ENCODE peak calls at places on chromosomes 3 and 15, in four cellular contexts. One of them, this sample, is unnamed.

GRCh38 chr3:69092030-69092513 is 7.3 kb downstream of the ARL6IP5 start:
- DNase-seq in activated CD4-positive, alpha-beta T cell treated with anti-CD3 and anti-CD28 coated beads, Interleukin-2, amount 10 ng/mL, durations not matched to agents 7 days and 5 days: peak
- DNase-seq in T follicular helper cell: no peak
- DNase-seq in activated T-cell treated with anti-CD3 and anti-CD28 coated beads for 1 hour: no peak
- DNase-seq in this sample: peak

GRCh38 chr15:83285284-83285978 is 967 bp upstream of the BNC1 start:
- DNase-seq in T follicular helper cell: no peak
- DNase-seq in activated T-cell treated with anti-CD3 and anti-CD28 coated beads for 1 hour: no peak
- DNase-seq in activated CD4-positive, alpha-beta T cell treated with anti-CD3 and anti-CD28 coated beads, Interleukin-2, amount 10 ng/mL, durations not matched to agents 7 days and 5 days: no peak
- DNase-seq in this sample: no peak

GRCh38 chr15:25066708-25067107 is 111.9 kb downstream of the SNRPN start:
- DNase-seq in T follicular helper cell: no peak
- DNase-seq in activated CD4-positive, alpha-beta T cell treated with anti-CD3 and anti-CD28 coated beads, Interleukin-2, amount 10 ng/mL, durations not matched to agents 7 days and 5 days: no peak
- DNase-seq in activated T-cell treated with anti-CD3 and anti-CD28 coated beads for 1 hour: no peak
- DNase-seq in this sample: no peak

GRCh38 chr15:40928975-40929729 is at the start of gene DLL4:
- DNase-seq in activated CD4-positive, alpha-beta T cell treated with anti-CD3 and anti-CD28 coated beads, Interleukin-2, amount 10 ng/mL, durations not matched to agents 7 days and 5 days: peak
- DNase-seq in activated T-cell treated with anti-CD3 and anti-CD28 coated beads for 1 hour: no peak
- DNase-seq in T follicular helper cell: no peak
- DNase-seq in this sample: no peak

GRCh38 chr3:182715006-182715405 is 78.3 kb upstream of the ATP11B start:
- DNase-seq in activated T-cell treated with anti-CD3 and anti-CD28 coated beads for 1 hour: no peak
- DNase-seq in activated CD4-positive, alpha-beta T cell treated with anti-CD3 and anti-CD28 coated beads, Interleukin-2, amount 10 ng/mL, durations not matched to agents 7 days and 5 days: no peak
- DNase-seq in T follicular helper cell: no peak
- DNase-seq in this sample: no peak

GRCh38 chr3:127953092-127953491 is 38.1 kb downstream of the KBTBD12 start:
- DNase-seq in T follicular helper cell: no peak
- DNase-seq in activated CD4-positive, alpha-beta T cell treated with anti-CD3 and anti-CD28 coated beads, Interleukin-2, amount 10 ng/mL, durations not matched to agents 7 days and 5 days: no peak
- DNase-seq in activated T-cell treated with anti-CD3 and anti-CD28 coated beads for 1 hour: no peak
- DNase-seq in this sample: no peak

GRCh38 chr3:141392416-141392815 is 24.1 kb downstream of the ZBTB38 start:
- DNase-seq in activated CD4-positive, alpha-beta T cell treated with anti-CD3 and anti-CD28 coated beads, Interleukin-2, amount 10 ng/mL, durations not matched to agents 7 days and 5 days: no peak
- DNase-seq in activated T-cell treated with anti-CD3 and anti-CD28 coated beads for 1 hour: no peak
- DNase-seq in T follicular helper cell: no peak
- DNase-seq in this sample: no peak

GRCh38 chr15:39539973-39540558 is 40.8 kb upstream of the THBS1 start:
- DNase-seq in activated T-cell treated with anti-CD3 and anti-CD28 coated beads for 1 hour: no peak
- DNase-seq in activated CD4-positive, alpha-beta T cell treated with anti-CD3 and anti-CD28 coated beads, Interleukin-2, amount 10 ng/mL, durations not matched to agents 7 days and 5 days: no peak
- DNase-seq in T follicular helper cell: no peak
- DNase-seq in this sample: no peak

This sample was measured in germinal center.